ENCODE peak calls at places on chromosomes 2 and 18, in eight cellular contexts. T is upper lobe of left lung, D is stomach, L is prostate gland, J is SK-N-SH, N is K562, E is HCT116, P is spleen. B is an unnamed sample.

GRCh38 chr2:166134252-166135151 is 6.7 kb upstream of the SCN1A start:
- DNase-seq in J (no peak), P (no peak), N (no peak), L (no peak), E (no peak), T (no peak), D (no peak), B (no peak)

GRCh38 chr2:103232882-103233281 is 471.1 kb downstream of the TMEM182 start:
- DNase-seq in N (no peak), J (no peak), D (no peak), T (no peak), E (no peak), L (no peak), P (no peak), B (no peak)

GRCh38 chr2:100321881-100322820 is at the start of gene LONRF2:
- DNase-seq in T (peak; percentile 91), P (peak; percentile 69), N (peak; percentile 75), D (peak; percentile 52), L (peak; percentile 30), J (peak; percentile 81), E (no peak), B (no peak)

GRCh38 chr2:127231130-127231865 is 11.2 kb upstream of the CYP27C1 start:
- DNase-seq in E (no peak), D (no peak), J (no peak), T (no peak), L (no peak), P (no peak), N (no peak), B (no peak)

GRCh38 chr18:48743046-48743445 is 204.2 kb downstream of the CTIF start:
- DNase-seq in N (no peak), E (no peak), T (no peak), P (no peak), J (peak; percentile 87), D (no peak), L (no peak), B (no peak)

GRCh38 chr2:112622528-112622849 is 23.2 kb upstream of the SLC20A1 start:
- DNase-seq in D (peak; percentile 2), P (no peak), N (no peak), T (no peak), L (no peak), E (no peak), J (no peak), B (no peak)

GRCh38 chr2:150020937-150021673 is 433.5 kb upstream of the MMADHC start:
- DNase-seq in P (no peak), E (no peak), D (no peak), J (no peak), N (no peak), L (no peak), T (no peak), B (no peak)

GRCh38 chr18:41226186-41226585 is 728.8 kb upstream of the PIK3C3 start:
- DNase-seq in D (no peak), P (no peak), L (no peak), T (no peak), N (no peak), E (no peak), J (no peak), B (no peak)

GRCh38 chr2:240184198-240184590 is 43.7 kb upstream of the OTOS start:
- DNase-seq in T (no peak), J (no peak), N (no peak), P (peak; percentile 46), D (no peak), E (no peak), L (no peak), B (no peak)

GRCh38 chr2:62292190-62292589 is 96.3 kb downstream of the B3GNT2 start:
- DNase-seq in E (no peak), D (peak; percentile 60), L (peak; percentile 74), J (no peak), N (no peak), P (no peak), T (no peak), B (no peak)

GRCh38 chr2:105388971-105389381 is 9.9 kb downstream of the FHL2 start:
- DNase-seq in J (no peak), P (no peak), D (no peak), N (no peak), E (no peak), T (no peak), L (no peak), B (no peak)

GRCh38 chr2:137659616-137660015 is 304.7 kb upstream of the HNMT start:
- DNase-seq in N (no peak), P (no peak), D (no peak), J (peak; percentile 10), E (no peak), T (no peak), L (no peak), B (no peak)

GRCh38 chr2:240291940-240292574 is 143.4 kb upstream of the GPC1 start:
- DNase-seq in N (no peak), L (no peak), E (no peak), T (no peak), P (no peak), J (no peak), D (no peak), B (peak; percentile 82)

GRCh38 chr2:196558506-196558905 is 81.0 kb upstream of the CCDC150 start:
- DNase-seq in D (no peak), E (no peak), L (no peak), T (no peak), N (no peak), P (no peak), J (no peak), B (no peak)
- TF ChIP-seq POLR2AphosphoS5 in D (no peak), E (no peak), L (no peak), T (no peak), N (no peak), P (no peak), J (no peak), B (no peak)

GRCh38 chr2:85707304-85707703 is 13.1 kb downstream of the GNLY start:
- DNase-seq in N (peak; percentile 75), J (peak; percentile 70), D (peak; percentile 67), T (no peak), E (peak; percentile 89), P (no peak), L (peak; percentile 78), B (no peak)
- H3K4me1 ChIP-seq in N (peaks cover 29% of the 10 kb centered on the region), J (no peaks in the 10 kb centered on the region), D (peaks cover 86% of the 10 kb centered on the region), T (peaks cover 72% of the 10 kb centered on the region), E (peaks cover 26% of the 10 kb centered on the region), P (peaks cover 12% of the 10 kb centered on the region), L (no peaks in the 10 kb centered on the region), B (peaks cover 42% of the 10 kb centered on the region)

DNA sequence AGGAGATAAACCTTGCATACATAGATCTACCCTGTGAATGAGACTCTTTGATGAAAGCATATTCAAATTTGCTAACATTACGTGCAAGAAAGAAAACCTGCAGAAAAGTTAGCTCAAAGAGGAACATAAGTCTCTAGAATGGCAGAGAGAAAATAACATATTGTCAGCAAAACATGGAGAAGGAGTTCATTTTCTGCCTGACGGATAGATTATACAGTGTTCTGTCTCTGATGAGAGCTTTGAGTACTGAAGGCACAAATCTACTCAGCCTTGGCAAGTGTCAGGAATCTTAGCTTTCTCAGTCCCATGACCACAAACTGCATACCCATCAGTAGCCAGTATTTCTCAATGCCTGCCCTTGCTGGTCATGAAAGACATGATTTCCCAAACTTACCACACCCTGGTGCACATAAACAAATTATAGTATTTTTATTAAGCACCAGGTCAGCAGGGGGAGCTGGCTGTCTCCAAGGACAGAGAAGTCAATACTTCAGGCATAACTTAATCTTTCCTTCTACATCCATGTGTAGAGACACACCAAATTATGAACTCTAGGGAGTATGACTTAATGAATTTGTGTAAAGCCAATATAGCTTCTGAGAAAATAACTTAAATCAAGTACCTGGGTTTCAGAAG is 401.2 kb upstream of the SOX11 start:
- DNase-seq in E (no peak), N (no peak), J (no peak), D (no peak), P (no peak), L (no peak), T (no peak), B (no peak)
- TF ChIP-seq CTCF in E (no peak), N (no peak), J (no peak), D (no peak), P (no peak), L (no peak), T (no peak), B (no peak)

GRCh38 chr2:1676913-1677832 is 67.1 kb downstream of the PXDN start:
- DNase-seq in L (no peak), E (no peak), D (no peak), J (no peak), N (no peak), T (peak; percentile 65), P (no peak), B (no peak)

GRCh38 chr2:1675633-1676032 is 68.7 kb downstream of the PXDN start:
- DNase-seq in E (peak; percentile 34), P (no peak), T (no peak), D (peak; percentile 24), L (peak; percentile 74), J (no peak), N (no peak), B (no peak)

GRCh38 chr2:1674766-1675397 is 69.4 kb downstream of the PXDN start:
- DNase-seq in E (no peak), D (peak; percentile 9), L (no peak), P (no peak), T (no peak), N (no peak), J (no peak), B (no peak)

GRCh38 chr2:1677833-1678165 is 66.5 kb downstream of the PXDN start:
- DNase-seq in P (no peak), D (no peak), J (no peak), E (no peak), L (no peak), T (no peak), N (no peak), B (no peak)

GRCh38 chr2:1676091-1676912 is 68.0 kb downstream of the PXDN start:
- DNase-seq in N (no peak), J (no peak), E (no peak), T (peak; percentile 67), P (no peak), L (no peak), D (peak; percentile 17), B (no peak)
- TF ChIP-seq POLR2AphosphoS5 in N (no peak), J (no peak), E (no peak), T (no peak), P (no peak), L (no peak), D (no peak), B (no peak)

GRCh38 chr2:236568068-236568921 is 1.3 kb upstream of the ACKR3 start:
- DNase-seq in E (no peak), J (peak; percentile 38), N (no peak), D (peak; percentile 50), L (no peak), P (peak; percentile 90), T (peak; percentile 87), B (no peak)

GRCh38 chr2:236566596-236566995 is 3.0 kb upstream of the ACKR3 start:
- DNase-seq in J (no peak), N (no peak), L (no peak), E (no peak), P (no peak), D (no peak), T (no peak), B (no peak)

GRCh38 chr2:236563953-236564352 is 5.7 kb upstream of the ACKR3 start:
- DNase-seq in N (no peak), T (no peak), J (no peak), P (no peak), D (no peak), E (no peak), L (no peak), B (no peak)

GRCh38 chr2:236565225-236565624 is 4.4 kb upstream of the ACKR3 start:
- DNase-seq in N (no peak), J (no peak), L (no peak), T (no peak), D (no peak), P (no peak), E (no peak), B (no peak)

GRCh38 chr2:236565879-236566402 is 3.7 kb upstream of the ACKR3 start:
- DNase-seq in T (peak; percentile 69), P (peak; percentile 45), J (no peak), L (no peak), N (no peak), D (no peak), E (no peak), B (no peak)
- H3K4me1 ChIP-seq in T (peaks cover 36% of the 10 kb centered on the region), P (peaks cover 9% of the 10 kb centered on the region), J (no peaks in the 10 kb centered on the region), L (no peaks in the 10 kb centered on the region), N (no peaks in the 10 kb centered on the region), D (peaks cover 49% of the 10 kb centered on the region), E (no peaks in the 10 kb centered on the region), B (peaks cover 49% of the 10 kb centered on the region)